ENCODE peak calls at places on chromosomes 13 and 19, in five cellular contexts. V is AG04449, R is lower lobe of right lung, W is natural killer cell, D is left lung. X is an unnamed sample.

GRCh38 chr13:46656786-46657185 is 103.8 kb downstream of the LRCH1 start:
- DNase-seq in V (no peak), R (no peak), W (no peak), D (no peak), X (no peak)

GRCh38 chr19:28074773-28075172 is 1138.2 kb downstream of the UQCRFS1 start:
- DNase-seq in V (no peak), R (no peak), W (no peak), D (no peak), X (no peak)

GRCh38 chr19:1255186-1256161 is 7.1 kb downstream of the MIDN start:
- DNase-seq in V (no peak), R (no peak), W (peak), D (no peak), X (no peak)

GRCh38 chr13:52600666-52601065 is 41.6 kb upstream of the HNRNPA1L2 start:
- DNase-seq in V (no peak), R (no peak), W (no peak), D (no peak), X (no peak)

GRCh38 chr13:49303533-49304252 is 56.0 kb downstream of the CDADC1 start:
- DNase-seq in V (no peak), R (no peak), W (no peak), D (no peak), X (no peak)

GRCh38 chr19:48540110-48540509 is 11.9 kb upstream of the SULT2B1 start:
- DNase-seq in V (no peak), R (no peak), W (no peak), D (no peak), X (no peak)

GRCh38 chr19:33392341-33393285 is 19.1 kb downstream of the CEBPG start:
- DNase-seq in V (no peak), R (peak), W (no peak), D (peak), X (no peak)

GRCh38 chr13:110957931-110958330 is 43.1 kb upstream of the ANKRD10 start:
- DNase-seq in V (no peak), R (no peak), W (no peak), D (no peak), X (no peak)

GRCh38 chr13:56317839-56318238 is 822.9 kb upstream of the PRR20A start:
- DNase-seq in V (no peak), R (no peak), W (no peak), D (no peak), X (no peak)

GRCh38 chr13:107480130-107480529 is 735.2 kb downstream of the LIG4 start:
- DNase-seq in V (no peak), R (no peak), W (no peak), D (no peak), X (no peak)

GRCh38 chr19:35408284-35409171 is 37.7 kb downstream of the GPR42 start:
- DNase-seq in V (no peak), R (no peak), W (no peak), D (no peak), X (no peak)

GRCh38 chr13:111958612-111959395 is 108.1 kb upstream of the SOX1 start:
- DNase-seq in V (no peak), R (no peak), W (no peak), D (no peak), X (no peak)

GRCh38 chr13:79660361-79660760 is 179.4 kb downstream of the NDFIP2 start:
- DNase-seq in V (no peak), R (no peak), W (no peak), D (no peak), X (no peak)

GRCh38 chr19:11177592-11177991 is 19.8 kb downstream of the KANK2 start:
- DNase-seq in V (no peak), R (no peak), W (no peak), D (no peak), X (no peak)

GRCh38 chr19:40444181-40445005 is at the start of gene SERTAD3:
- DNase-seq in V (peak), R (peak), W (peak), D (peak), X (peak)
- TF ChIP-seq CTCF in V (no peak), R (peak), W (no peak), D (no peak), X (peak)

GRCh38 chr19:18919086-18919894 is at the start of the genes COPE and DDX49:
- DNase-seq in V (peak), R (peak), W (peak), D (peak), X (peak)
- TF ChIP-seq CTCF in V (no peak), R (no peak), W (no peak), D (no peak), X (no peak)

DNA sequence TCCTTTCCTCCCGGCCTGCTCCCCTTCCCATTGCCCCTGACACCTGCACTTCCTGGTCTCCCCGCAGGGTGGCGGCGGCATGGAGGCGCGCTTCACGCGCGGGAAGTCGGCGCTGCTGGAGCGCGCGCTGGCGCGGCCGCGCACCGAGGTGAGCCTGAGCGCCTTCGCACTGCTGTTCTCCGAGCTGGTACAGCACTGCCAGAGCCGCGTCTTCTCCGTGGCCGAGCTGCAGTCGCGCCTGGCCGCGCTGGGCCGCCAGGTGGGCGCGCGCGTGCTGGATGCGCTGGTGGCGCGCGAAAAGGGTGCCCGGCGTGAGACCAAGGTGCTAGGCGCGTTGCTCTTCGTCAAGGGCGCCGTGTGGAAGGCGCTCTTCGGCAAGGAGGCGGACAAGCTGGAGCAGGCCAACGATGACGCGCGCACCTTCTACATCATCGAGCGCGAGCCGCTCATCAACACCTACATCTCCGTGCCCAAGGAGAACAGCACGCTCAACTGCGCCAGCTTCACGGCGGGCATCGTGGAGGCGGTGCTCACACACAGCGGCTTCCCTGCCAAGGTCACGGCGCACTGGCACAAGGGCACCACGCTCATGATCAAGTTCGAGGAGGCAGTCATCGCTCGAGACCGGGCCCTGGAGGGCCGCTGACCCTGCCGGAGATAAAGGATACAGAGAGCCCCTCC is 1.7 kb downstream of the TRAPPC5 start:
- DNase-seq in V (no peak), R (no peak), W (no peak), D (no peak), X (no peak)
- TF ChIP-seq CTCF in V (peak), R (no peak), W (no peak), D (no peak), X (no peak)

DNA sequence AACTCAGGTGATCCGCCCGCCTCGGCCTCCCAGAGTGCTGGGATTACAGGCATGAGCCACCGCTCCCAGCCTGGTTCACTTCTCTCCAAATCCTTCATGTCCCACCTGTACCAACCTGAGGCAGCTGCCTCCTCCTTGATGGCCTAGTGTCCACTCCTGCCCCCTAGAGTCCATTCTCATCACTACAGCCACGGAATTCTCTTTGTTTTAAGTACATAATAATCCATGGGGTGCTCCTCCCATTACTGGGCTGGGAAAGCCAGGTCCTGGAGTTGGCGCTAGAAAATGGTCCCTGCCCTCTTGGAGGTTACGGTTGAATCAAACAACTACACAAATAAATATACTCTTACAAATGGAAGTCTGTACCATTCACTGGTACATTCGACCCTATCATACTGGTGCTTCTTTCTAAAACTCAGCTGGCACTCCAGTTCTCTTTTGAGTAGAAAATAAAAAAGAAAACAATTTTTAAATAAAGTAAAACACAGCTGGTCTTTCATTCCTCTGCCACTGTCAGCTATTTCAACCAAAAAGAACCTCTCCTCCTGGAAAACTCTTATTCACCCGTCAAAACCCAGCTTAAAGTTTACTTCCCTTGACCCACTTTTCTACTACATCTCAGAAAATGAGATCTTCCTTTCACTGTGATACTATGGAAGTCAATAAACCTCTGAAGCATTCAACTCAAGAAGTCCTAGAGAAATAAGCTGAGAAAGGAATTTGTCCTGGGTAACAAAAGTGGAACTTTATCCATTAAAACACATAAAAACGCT is 22.4 kb upstream of the ARHGEF18 start:
- DNase-seq in V (no peak), R (no peak), W (no peak), D (no peak), X (no peak)
- TF ChIP-seq CTCF in V (peak), R (peak), W (peak), D (no peak), X (peak)